ENCODE peak calls at places on chromosomes 16 and 17, in eight cellular contexts. B, U, W, G, A, X, F and T are unnamed samples.

GRCh38 chr16:50067290-50067853 is 1.6 kb downstream of the HEATR3 start:
- DNase-seq in U (peak; percentile 71), F (no peak), A (peak; percentile 42), W (no peak), X (peak; percentile 50), B (no peak), G (peak; percentile 24), T (no peak)

GRCh38 chr16:89855986-89856385 is 17.4 kb upstream of the TCF25 start:
- DNase-seq in A (no peak), W (no peak), F (no peak), X (no peak), U (no peak), B (no peak), G (no peak), T (no peak)

GRCh38 chr16:48409839-48410610 is 24.8 kb upstream of the SIAH1 start:
- DNase-seq in U (no peak), X (peak; percentile 18), G (peak; percentile 72), W (no peak), A (no peak), F (no peak), B (no peak), T (peak; percentile 59)

GRCh38 chr16:21277927-21278706 is at the start of gene CRYM:
- DNase-seq in F (peak; percentile 79), B (peak; percentile 50), A (peak; percentile 11), U (peak; percentile 76), X (peak; percentile 83), G (peak; percentile 83), W (no peak), T (peak; percentile 47)

GRCh38 chr17:50147841-50148225 is 2.6 kb downstream of the PPP1R9B start:
- DNase-seq in B (no peak), U (no peak), F (no peak), A (no peak), W (no peak), X (no peak), G (no peak), T (peak; percentile 63)

GRCh38 chr17:32318071-32318470 is 23.9 kb downstream of the C17orf75 start:
- DNase-seq in F (no peak), B (no peak), X (no peak), W (no peak), U (no peak), G (no peak), A (no peak), T (no peak)

GRCh38 chr16:57994361-57994760 is 6.1 kb downstream of the ZNF319 start:
- DNase-seq in F (no peak), A (no peak), B (no peak), W (no peak), G (no peak), X (no peak), U (no peak), T (no peak)

GRCh38 chr17:77445030-77445907 is 304.5 kb downstream of the SEC14L1 start:
- DNase-seq in U (peak; percentile 97), G (peak; percentile 71), A (peak; percentile 91), W (no peak), X (no peak), B (peak; percentile 61), F (no peak), T (no peak)

GRCh38 chr16:27847030-27847550 is 216.4 kb downstream of the GSG1L start:
- DNase-seq in A (no peak), B (no peak), W (no peak), U (no peak), F (no peak), G (no peak), X (no peak), T (no peak)

GRCh38 chr16:54061454-54061853 is 225.1 kb downstream of the IRX3 start:
- DNase-seq in X (no peak), U (no peak), A (no peak), B (no peak), F (no peak), G (no peak), W (no peak), T (no peak)

GRCh38 chr17:72792771-72793170 is 299.7 kb downstream of the SLC39A11 start:
- DNase-seq in W (no peak), U (no peak), G (no peak), B (no peak), F (no peak), A (no peak), X (no peak), T (no peak)

GRCh38 chr17:72797142-72797541 is 295.3 kb downstream of the SLC39A11 start:
- DNase-seq in B (no peak), U (no peak), F (no peak), A (no peak), W (no peak), X (no peak), G (no peak), T (no peak)

GRCh38 chr17:72795941-72796340 is 296.5 kb downstream of the SLC39A11 start:
- DNase-seq in G (no peak), X (no peak), A (no peak), W (no peak), U (no peak), F (no peak), B (no peak), T (no peak)

GRCh38 chr17:72790194-72790593 is 302.3 kb downstream of the SLC39A11 start:
- DNase-seq in G (no peak), U (no peak), B (no peak), W (no peak), A (no peak), F (no peak), X (no peak), T (no peak)

DNA sequence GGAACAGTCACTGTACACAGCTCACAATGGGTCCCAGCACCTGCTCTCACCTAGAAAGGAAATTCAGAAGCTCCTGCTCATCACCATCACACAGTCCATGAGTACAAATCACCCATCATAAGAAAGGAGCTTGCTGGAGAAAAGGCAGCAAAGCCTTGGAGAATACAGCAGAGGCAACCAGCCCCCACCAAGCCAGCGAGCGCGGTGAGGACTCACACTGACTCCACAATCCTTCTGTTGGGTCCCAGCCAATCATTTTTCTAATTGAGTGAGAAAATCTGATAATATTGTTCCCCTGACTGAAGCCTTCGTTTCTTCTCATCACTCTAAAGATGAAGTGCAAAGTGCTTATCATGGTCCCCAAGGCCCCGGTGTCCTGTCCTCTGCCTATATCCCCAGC is 298.3 kb downstream of the SLC39A11 start:
- DNase-seq in G (no peak), A (no peak), W (no peak), U (no peak), X (no peak), B (no peak), F (no peak), T (no peak)
- H3K9me3 ChIP-seq in G (no peaks in the 10 kb centered on the region), A (no peaks in the 10 kb centered on the region), W (peaks cover 5% of the 10 kb centered on the region), U (peaks cover 25% of the 10 kb centered on the region), X (no peaks in the 10 kb centered on the region), B (peaks cover 13% of the 10 kb centered on the region), F (peaks cover 31% of the 10 kb centered on the region), T (no peaks in the 10 kb centered on the region)

GRCh38 chr17:28645576-28645939 is 600 bp upstream of the BLTP2 start:
- DNase-seq in W (no peak), U (no peak), G (peak; percentile 27), X (peak; percentile 22), F (no peak), B (no peak), A (no peak), T (no peak)
- H3K4me3 ChIP-seq in W (peak overlapping the region; percentile 91), U (peak overlapping the region; percentile 95), G (peak overlapping the region; percentile 83), X (peak overlapping the region; percentile 99), F (peak overlapping the region; percentile 91), B (peak overlapping the region; percentile 87), A (peak overlapping the region; percentile 87), T (peak overlapping the region; percentile 35)

GRCh38 chr16:35533683-35534082 is 2074.3 kb downstream of the TP53TG3F start:
- DNase-seq in G (no peak), U (peak; percentile 1), W (no peak), A (no peak), B (no peak), F (no peak), X (no peak), T (no peak)
- H3K9me3 ChIP-seq in G (no peaks in the 10 kb centered on the region), U (no peaks in the 10 kb centered on the region), W (no peaks in the 10 kb centered on the region), A (no peaks in the 10 kb centered on the region), B (no peaks in the 10 kb centered on the region), F (no peaks in the 10 kb centered on the region), X (no peaks in the 10 kb centered on the region), T (no peaks in the 10 kb centered on the region)

DNA sequence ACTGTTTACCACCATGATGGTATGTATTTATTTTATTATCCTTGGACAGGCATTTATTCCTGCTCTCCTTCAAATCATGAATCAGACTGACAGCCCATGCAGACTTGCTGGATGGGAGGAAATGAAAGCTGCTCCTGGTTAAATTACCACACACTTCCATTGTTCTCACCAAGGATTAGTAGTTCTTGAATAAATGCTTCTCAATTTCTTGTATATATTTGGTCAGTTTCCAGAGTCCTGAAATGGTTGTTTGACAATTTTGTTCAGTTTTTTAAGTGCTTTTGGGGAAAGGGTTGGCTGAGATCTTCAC is 99.7 kb downstream of the CA4 start:
- DNase-seq in F (no peak), G (no peak), W (no peak), X (no peak), U (no peak), A (no peak), B (no peak), T (no peak)
- H3K4me3 ChIP-seq in F (no peak overlapping the region), G (no peak overlapping the region), W (no peak overlapping the region), X (no peak overlapping the region), U (no peak overlapping the region), A (no peak overlapping the region), B (no peak overlapping the region), T (no peak overlapping the region)

GRCh38 chr17:70934834-70935233 is 765.5 kb downstream of the KCNJ2 start:
- DNase-seq in X (no peak), A (no peak), G (no peak), W (no peak), B (no peak), F (no peak), U (no peak), T (no peak)

GRCh38 chr17:70938311-70938710 is 769.0 kb downstream of the KCNJ2 start:
- DNase-seq in G (no peak), A (no peak), U (no peak), X (no peak), W (no peak), B (no peak), F (no peak), T (no peak)

GRCh38 chr17:70936724-70937123 is 767.4 kb downstream of the KCNJ2 start:
- DNase-seq in U (no peak), F (no peak), A (no peak), B (no peak), W (no peak), X (no peak), G (no peak), T (no peak)
- H3K9me3 ChIP-seq in U (no peaks in the 10 kb centered on the region), F (no peaks in the 10 kb centered on the region), A (no peaks in the 10 kb centered on the region), B (no peaks in the 10 kb centered on the region), W (no peaks in the 10 kb centered on the region), X (no peaks in the 10 kb centered on the region), G (no peaks in the 10 kb centered on the region), T (no peaks in the 10 kb centered on the region)